ENCODE peak calls at places on chromosomes 4 and X, in six cellular contexts. F, X, J, L, A and N are unnamed samples.

GRCh38 chrX:40845331-40845911 is 110.1 kb upstream of the MED14 start:
- DNase-seq in F (peak), J (peak), X (peak), A (peak), L (peak), N (peak)

GRCh38 chr4:159979351-159979750 is 876.5 kb downstream of the RAPGEF2 start:
- DNase-seq in X (no peak), J (no peak), F (no peak), L (no peak), A (no peak), N (no peak)

GRCh38 chr4:157043131-157043530 is 32.8 kb upstream of the GLRB start:
- DNase-seq in J (peak), A (peak), L (peak), X (peak), F (peak), N (peak)

GRCh38 chr4:83582289-83582756 is 46.4 kb downstream of the GPAT3 start:
- DNase-seq in X (peak), J (no peak), L (peak), A (no peak), F (no peak), N (peak)

GRCh38 chr4:82138376-82138775 is 235.4 kb downstream of the HNRNPD start:
- DNase-seq in L (no peak), J (no peak), A (no peak), X (no peak), F (no peak), N (no peak)

GRCh38 chr4:107913283-107913899 is 18.0 kb upstream of the CYP2U1 start:
- DNase-seq in A (peak), L (peak), X (peak), J (no peak), F (peak), N (peak)

GRCh38 chr4:174111350-174111888 is 172.0 kb downstream of the FBXO8 start:
- DNase-seq in J (no peak), X (no peak), A (no peak), F (no peak), L (no peak), N (peak)

GRCh38 chr4:123787710-123788109 is 391.1 kb downstream of the SPRY1 start:
- DNase-seq in L (no peak), X (no peak), A (no peak), F (no peak), J (no peak), N (no peak)

GRCh38 chrX:71667328-71668247 is at the start of gene LOC101059915:
- DNase-seq in X (no peak), J (no peak), F (no peak), A (no peak), L (no peak), N (no peak)

GRCh38 chr4:47836655-47837581 is 949 bp downstream of the CORIN start:
- DNase-seq in X (peak), A (peak), J (peak), L (peak), F (peak), N (peak)

GRCh38 chr4:151409470-151410313 is 716 bp downstream of the FHIP1A start:
- DNase-seq in X (no peak), J (no peak), L (peak), A (peak), F (peak), N (no peak)

GRCh38 chr4:125522992-125523391 is 208.2 kb downstream of the FAT4 start:
- DNase-seq in A (no peak), L (no peak), X (no peak), F (no peak), J (no peak), N (no peak)

GRCh38 chr4:40722576-40723161 is 27.1 kb upstream of the NSUN7 start:
- DNase-seq in J (no peak), L (no peak), X (no peak), F (no peak), A (no peak), N (no peak)

GRCh38 chrX:108361316-108361715 is 76.9 kb downstream of the COL4A6 start:
- DNase-seq in X (no peak), J (no peak), A (peak), F (no peak), L (peak), N (peak)

GRCh38 chrX:38192007-38192625 is 28.6 kb downstream of the SRPX start:
- DNase-seq in J (no peak), A (peak), L (no peak), F (peak), X (peak), N (peak)

GRCh38 chr4:70747874-70748273 is 26.1 kb downstream of the RUFY3 start:
- DNase-seq in A (peak), J (no peak), L (no peak), X (peak), F (no peak), N (peak)

GRCh38 chr4:158020734-158021346 is 152.0 kb downstream of the GASK1B start:
- DNase-seq in X (peak), F (peak), J (no peak), L (peak), A (peak), N (peak)

GRCh38 chr4:128275351-128275750 is 12.3 kb downstream of the PGRMC2 start:
- DNase-seq in X (no peak), L (no peak), F (no peak), J (no peak), A (peak), N (no peak)

GRCh38 chrX:23235051-23235450 is 99.6 kb upstream of the PTCHD1 start:
- DNase-seq in L (no peak), F (no peak), J (no peak), A (no peak), X (no peak), N (no peak)

GRCh38 chr4:111494471-111494870 is 650.8 kb upstream of the FAM241A start:
- DNase-seq in F (no peak), L (peak), X (no peak), J (no peak), A (peak), N (peak)

GRCh38 chr4:60682901-60683300 is 517.2 kb upstream of the ADGRL3 start:
- DNase-seq in F (no peak), X (peak), L (peak), J (no peak), A (peak), N (peak)

GRCh38 chrX:40131644-40132376 is 34.1 kb upstream of the BCOR start:
- DNase-seq in L (no peak), X (no peak), F (no peak), J (no peak), A (no peak), N (no peak)

GRCh38 chr4:109026588-109026987 is 263.7 kb upstream of the ETNPPL start:
- DNase-seq in X (no peak), J (no peak), L (peak), A (peak), F (no peak), N (peak)

GRCh38 chr4:55321707-55322264 is 24.3 kb upstream of the SRD5A3 start:
- DNase-seq in X (peak), F (peak), L (peak), J (peak), A (peak), N (peak)

GRCh38 chrX:51893931-51894696 is 691 bp downstream of the MAGED1 start:
- DNase-seq in J (no peak), A (peak), F (peak), L (peak), X (peak), N (no peak)

GRCh38 chr4:110480031-110480549 is 4.1 kb downstream of the ENPEP start:
- DNase-seq in L (peak), A (peak), X (peak), J (peak), F (no peak), N (peak)

GRCh38 chr4:110483516-110483915 is 7.6 kb downstream of the ENPEP start:
- DNase-seq in F (no peak), X (no peak), L (no peak), A (no peak), J (no peak), N (peak)

GRCh38 chr4:110484029-110484428 is 8.1 kb downstream of the ENPEP start:
- DNase-seq in F (no peak), J (no peak), L (no peak), X (no peak), A (no peak), N (no peak)

GRCh38 chr4:110477836-110478235 is 1.9 kb downstream of the ENPEP start:
- DNase-seq in L (no peak), A (no peak), F (no peak), J (no peak), X (no peak), N (no peak)

DNA sequence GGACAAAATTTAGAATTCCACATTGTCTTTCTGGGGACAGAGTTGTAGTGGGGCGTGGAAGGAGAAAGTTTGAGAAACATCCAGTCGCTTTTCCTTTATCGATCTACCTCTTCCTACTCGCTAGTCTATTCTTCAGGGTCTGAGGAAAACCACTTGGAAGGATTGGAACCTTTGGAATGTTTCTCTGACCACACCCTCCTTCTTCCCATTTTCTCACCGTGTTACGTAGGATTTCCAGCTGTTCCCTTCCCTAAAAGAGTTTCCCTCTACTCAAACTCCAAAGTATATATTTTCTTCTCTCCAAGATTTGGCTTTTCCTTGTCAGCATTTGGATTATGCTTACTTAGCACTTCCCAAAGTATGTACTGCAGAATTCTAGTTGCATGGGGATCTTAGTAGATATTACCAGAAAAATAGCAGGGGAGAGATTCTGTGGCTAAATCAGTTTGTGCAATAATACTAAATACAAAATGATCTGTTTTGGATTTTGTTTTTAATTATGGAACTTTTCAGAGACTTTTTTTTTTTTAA is 4.9 kb downstream of the ENPEP start:
- DNase-seq in J (no peak), X (peak), F (no peak), A (no peak), L (no peak), N (no peak)
- TF ChIP-seq CTCF in J (no peak), X (no peak), F (no peak), A (no peak), L (no peak), N (no peak)

GRCh38 chrX:46319750-46320149 is 225.5 kb downstream of the ZNF674 start:
- DNase-seq in J (no peak), A (no peak), L (no peak), F (no peak), X (no peak), N (no peak)
- H3K4me3 ChIP-seq in J (no peak), A (no peak), L (no peak), F (no peak), X (no peak), N (no peak)

DNA sequence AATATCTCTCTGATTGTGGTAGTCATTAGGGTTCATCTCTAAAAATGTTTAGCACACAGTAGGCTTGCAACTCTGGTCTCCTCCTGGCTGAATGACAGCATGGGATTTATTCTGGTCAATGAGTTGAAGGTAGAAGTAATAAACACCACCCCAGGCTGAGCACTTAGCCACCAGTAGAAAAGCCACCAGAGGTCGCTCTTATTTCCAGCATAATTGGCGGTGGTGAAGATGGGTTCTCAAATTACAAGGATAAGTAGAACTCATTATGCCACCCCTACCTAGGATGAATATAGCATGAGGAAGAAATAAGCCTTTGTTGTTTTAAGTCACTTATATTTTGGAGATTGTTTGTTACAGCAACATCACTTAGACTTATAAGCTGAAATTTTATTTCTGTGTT is 302.7 kb downstream of the GPM6A start:
- DNase-seq in J (no peak), A (peak), F (peak), X (no peak), L (no peak), N (no peak)
- TF ChIP-seq CTCF in J (peak), A (peak), F (no peak), X (no peak), L (peak), N (no peak)

DNA sequence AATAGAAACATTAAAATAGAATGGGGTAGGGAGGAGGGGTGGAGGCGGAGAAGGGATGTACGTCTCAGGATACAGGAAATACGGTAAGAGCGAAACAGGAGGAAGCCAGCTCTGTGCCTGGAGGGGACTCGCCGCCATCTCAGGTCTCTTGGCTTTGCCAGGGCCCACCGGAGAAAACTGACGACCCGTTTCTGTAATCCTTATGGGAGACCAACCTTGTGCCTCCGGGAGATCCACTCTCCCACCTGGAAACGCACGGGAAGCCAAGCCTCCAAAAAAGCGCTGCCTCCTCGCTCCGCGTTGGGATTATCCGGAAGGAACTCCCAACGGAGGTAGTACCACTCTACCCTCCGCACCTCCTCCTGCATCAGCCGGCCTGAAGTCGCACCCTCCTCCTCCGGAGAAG is at the start of gene NBDY:
- DNase-seq in A (peak), X (peak), F (peak), L (peak), J (no peak), N (peak)
- H3K4me3 ChIP-seq in A (peak), X (peak), F (peak), L (peak), J (peak), N (peak)